ENCODE peak calls at places on chromosomes 12 and 14, in eight cellular contexts. R is tibial nerve; B is activated T-helper 1 cell treated with anti-CD3 and anti-CD28 coated beads, Interleukin-12 subunit alpha, Interleukin-12 subunit beta, Interleukin-2, Interleukin-4 antibody, amounts not matched to agents 30 ng/mL and 10 ng/mL and 1 ng/mL, durations not matched to agents 14 hours and 24 hours and 36 hours; Y is activated naive CD8-positive, alpha-beta T cell treated with anti-CD3 and anti-CD28 coated beads for 36 hours; X is GM04503; T is LHCN-M2; Z is choroid plexus epithelial cell; U is T-helper 9 cell. E is an unnamed sample.

GRCh38 chr12:50326636-50327284 is 43.4 kb upstream of the LIMA1 start:
- DNase-seq in R (peak; percentile 31), B (no peak), Y (no peak), X (no peak), T (peak; percentile 81), Z (peak; percentile 77), U (no peak), E (no peak)

GRCh38 chr12:93896962-93897361 is 219.8 kb downstream of the CRADD start:
- DNase-seq in R (no peak), B (no peak), Y (no peak), X (no peak), T (no peak), Z (no peak), U (no peak), E (no peak)

GRCh38 chr12:16165506-16165905 is 112.0 kb downstream of the SLC15A5 start:
- DNase-seq in R (peak; percentile 49), B (no peak), Y (no peak), X (peak; percentile 3), T (peak; percentile 55), Z (peak; percentile 73), U (no peak), E (peak; percentile 47)

GRCh38 chr14:75084513-75084912 is 15.1 kb downstream of the ZC2HC1C start:
- DNase-seq in R (no peak), B (no peak), Y (no peak), X (no peak), T (no peak), Z (no peak), U (no peak), E (no peak)

GRCh38 chr12:80810874-80811273 is 94.2 kb downstream of the MYF5 start:
- DNase-seq in R (no peak), B (no peak), Y (no peak), X (no peak), T (no peak), Z (peak; percentile 12), U (no peak), E (no peak)

GRCh38 chr12:93001407-93001806 is 72.3 kb upstream of the EEA1 start:
- DNase-seq in R (no peak), B (no peak), Y (no peak), X (no peak), T (no peak), Z (no peak), U (no peak), E (no peak)

GRCh38 chr14:23376477-23377200 is at the start of gene CMTM5:
- DNase-seq in R (peak; percentile 25), B (no peak), Y (no peak), X (no peak), T (no peak), Z (no peak), U (no peak), E (no peak)

GRCh38 chr14:54567634-54568561 is 970 bp downstream of the SAMD4A start:
- DNase-seq in R (peak; percentile 44), B (peak; percentile 14), Y (peak; percentile 50), X (no peak), T (peak; percentile 56), Z (peak; percentile 63), U (peak; percentile 27), E (peak; percentile 40)

GRCh38 chr12:49121047-49121696 is 10.0 kb downstream of the TUBA1B start:
- DNase-seq in R (peak; percentile 56), B (no peak), Y (no peak), X (no peak), T (peak; percentile 71), Z (peak; percentile 75), U (no peak), E (peak; percentile 67)

GRCh38 chr14:51846631-51847488 is 13.6 kb upstream of the GNG2 start:
- DNase-seq in R (peak; percentile 59), B (peak; percentile 86), Y (peak; percentile 82), X (no peak), T (peak; percentile 31), Z (peak; percentile 71), U (peak; percentile 76), E (no peak)